ENCODE peak calls at places on chromosome 21, in eight cellular contexts. P, H, X, Q, F, I, Y and Z are unnamed samples.

GRCh38 chr21:35045539-35046222 is 3.4 kb downstream of the RUNX1 start:
- DNase-seq in I (no peak), X (no peak), F (no peak), Y (no peak), H (no peak), P (no peak), Q (no peak), Z (no peak)

GRCh38 chr21:35282944-35283343 is 233.8 kb upstream of the RUNX1 start:
- DNase-seq in Y (no peak), F (no peak), Q (no peak), H (no peak), X (no peak), P (no peak), I (no peak), Z (no peak)

GRCh38 chr21:23968722-23969647 is 1638.3 kb downstream of the MRPL39 start:
- DNase-seq in I (no peak), P (peak; percentile 25), H (no peak), X (peak; percentile 80), F (no peak), Q (peak; percentile 71), Y (peak; percentile 88), Z (no peak)

GRCh38 chr21:27561116-27561515 is 594.2 kb upstream of the ADAMTS5 start:
- DNase-seq in H (no peak), I (peak; percentile 32), P (no peak), Q (no peak), X (no peak), F (no peak), Y (peak; percentile 27), Z (peak; percentile 60)

GRCh38 chr21:36183144-36183795 is 26.6 kb downstream of the DOP1B start:
- DNase-seq in H (no peak), F (no peak), I (no peak), Q (no peak), Y (peak; percentile 54), X (no peak), P (no peak), Z (no peak)

GRCh38 chr21:29625990-29626389 is 313.8 kb downstream of the GRIK1 start:
- DNase-seq in X (no peak), I (no peak), H (no peak), Q (no peak), Y (no peak), F (no peak), P (no peak), Z (no peak)

GRCh38 chr21:17461014-17461413 is 51.8 kb upstream of the CXADR start:
- DNase-seq in F (no peak), X (no peak), P (peak; percentile 36), H (no peak), I (peak; percentile 68), Y (no peak), Q (no peak), Z (peak; percentile 57)

GRCh38 chr21:31220567-31220966 is 123.5 kb downstream of the TIAM1 start:
- DNase-seq in F (no peak), H (no peak), X (no peak), Y (no peak), I (no peak), Q (no peak), P (peak; percentile 19), Z (no peak)

GRCh38 chr21:16108561-16109070 is 378.8 kb downstream of the USP25 start:
- DNase-seq in F (no peak), Y (no peak), Q (no peak), I (no peak), X (no peak), H (no peak), P (peak; percentile 10), Z (no peak)

GRCh38 chr21:33414068-33414467 is 10.9 kb downstream of the IFNGR2 start:
- DNase-seq in P (no peak), I (no peak), Y (no peak), X (no peak), Q (no peak), H (no peak), F (no peak), Z (no peak)

GRCh38 chr21:26385721-26386120 is 187.4 kb downstream of the CYYR1 start:
- DNase-seq in Y (no peak), Q (no peak), F (no peak), X (no peak), P (no peak), H (no peak), I (no peak), Z (no peak)

GRCh38 chr21:25806053-25806452 is 71.3 kb downstream of the GABPA start:
- DNase-seq in P (no peak), F (no peak), I (no peak), X (no peak), H (no peak), Q (no peak), Y (no peak), Z (no peak)

GRCh38 chr21:42103843-42104242 is 32.7 kb downstream of the UMODL1 start:
- DNase-seq in P (no peak), Q (no peak), Y (no peak), F (no peak), I (no peak), X (no peak), H (no peak), Z (peak; percentile 64)
- H3K4me1 ChIP-seq in P (peaks cover 23% of the 10 kb centered on the region), Q (no peaks in the 10 kb centered on the region), Y (peaks cover 6% of the 10 kb centered on the region), F (no peaks in the 10 kb centered on the region), I (peaks cover 14% of the 10 kb centered on the region), X (no peaks in the 10 kb centered on the region), H (peaks cover 16% of the 10 kb centered on the region), Z (no peaks in the 10 kb centered on the region)

DNA sequence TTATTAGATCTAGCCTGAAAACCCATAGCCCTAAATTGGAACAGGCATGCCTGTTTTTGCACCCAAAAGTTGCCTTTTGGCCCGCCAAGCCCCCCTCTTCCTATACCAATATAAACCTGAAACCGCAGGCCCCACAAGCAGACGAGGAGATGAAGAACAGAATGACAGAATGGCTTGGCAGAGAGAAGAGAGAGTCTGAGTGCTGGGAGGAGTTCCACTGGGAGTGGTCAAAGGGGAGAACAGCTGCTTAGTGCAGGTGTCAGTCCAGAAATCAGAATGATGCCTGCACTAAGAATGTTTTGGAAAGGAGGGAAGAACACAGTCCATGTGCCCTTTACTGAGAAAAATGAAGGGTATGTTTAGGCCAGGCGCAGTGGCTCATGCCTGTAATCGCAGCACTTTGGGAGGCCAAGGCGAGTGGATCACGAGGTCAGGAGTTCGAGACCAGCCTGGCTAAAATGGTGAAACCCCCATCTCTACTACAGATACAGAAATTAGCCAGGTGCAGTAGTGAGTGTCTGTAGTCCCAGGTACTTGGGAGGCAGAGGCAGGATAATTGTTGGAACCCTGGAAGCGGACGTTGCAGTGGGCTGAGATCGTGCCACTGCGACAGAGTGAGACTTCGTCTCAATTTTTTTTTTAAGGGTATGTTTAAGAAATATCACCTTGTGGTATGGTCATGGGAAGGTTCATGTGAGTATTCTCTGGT is 9.4 kb downstream of the DYRK1A start:
- DNase-seq in P (no peak), Q (no peak), I (no peak), X (no peak), H (no peak), F (no peak), Y (no peak), Z (no peak)
- H3K4me1 ChIP-seq in P (peaks cover 21% of the 10 kb centered on the region), Q (peaks cover 32% of the 10 kb centered on the region), I (peaks cover 91% of the 10 kb centered on the region), X (peaks cover 3% of the 10 kb centered on the region), H (peaks cover 91% of the 10 kb centered on the region), F (no peaks in the 10 kb centered on the region), Y (peaks cover 77% of the 10 kb centered on the region), Z (peaks cover 96% of the 10 kb centered on the region)

DNA sequence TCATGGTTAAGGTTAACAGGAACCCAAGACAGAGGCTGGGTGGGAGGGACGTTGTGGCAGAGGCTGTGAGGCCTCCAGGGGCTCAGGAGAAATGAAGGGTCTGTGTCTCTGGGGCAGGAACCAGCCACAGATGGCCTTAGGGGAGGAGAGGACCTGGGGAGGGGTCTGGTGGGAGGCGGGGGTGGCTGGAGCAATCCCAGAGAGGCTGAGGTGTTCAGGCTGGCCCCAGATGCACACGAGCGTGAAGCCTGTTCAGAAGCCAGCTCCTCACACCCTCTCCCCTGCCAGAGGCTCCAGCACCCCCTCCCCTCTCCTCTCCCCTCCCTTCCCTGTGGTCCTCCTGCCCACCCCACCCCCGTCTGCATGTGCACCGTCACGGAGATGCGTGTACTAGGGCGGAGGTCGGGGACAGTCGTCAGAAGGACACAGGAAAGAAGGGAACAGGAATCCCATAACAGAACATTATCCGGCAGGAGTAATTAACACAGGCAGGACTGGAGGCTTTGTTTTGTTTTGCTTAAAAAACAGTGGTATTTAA is 115.0 kb upstream of the COL6A1 start:
- DNase-seq in X (no peak), Y (peak; percentile 78), P (no peak), Q (no peak), I (no peak), F (no peak), H (no peak), Z (no peak)
- H3K4me1 ChIP-seq in X (no peaks in the 10 kb centered on the region), Y (no peaks in the 10 kb centered on the region), P (no peaks in the 10 kb centered on the region), Q (no peaks in the 10 kb centered on the region), I (no peaks in the 10 kb centered on the region), F (no peaks in the 10 kb centered on the region), H (peaks cover 16% of the 10 kb centered on the region), Z (no peaks in the 10 kb centered on the region)

GRCh38 chr21:38486221-38486620 is 12.1 kb downstream of the ERG start:
- DNase-seq in P (peak; percentile 65), I (no peak), Y (no peak), F (no peak), H (no peak), Q (no peak), X (no peak), Z (no peak)
- H3K4me1 ChIP-seq in P (peaks cover 17% of the 10 kb centered on the region), I (peaks cover 44% of the 10 kb centered on the region), Y (peaks cover 5% of the 10 kb centered on the region), F (no peaks in the 10 kb centered on the region), H (peaks cover 81% of the 10 kb centered on the region), Q (peaks cover 12% of the 10 kb centered on the region), X (no peaks in the 10 kb centered on the region), Z (peaks cover 70% of the 10 kb centered on the region)